ENCODE peak calls at places on chromosomes 2 and 18, in six cellular contexts. One of them, this sample, is unnamed.
A peak's percentile ranks its signal among the peaks of the same experiment; 100 is the strongest.

GRCh38 chr18:51448949-51449348 is 251.5 kb upstream of the MEX3C start:
- DNase-seq in T-helper 1 cell: no peak
- DNase-seq in T1000: no peak
- DNase-seq in activated CD4-positive, alpha-beta T cell treated with anti-CD3 and anti-CD28 coated beads for 1 hour: no peak
- DNase-seq in heart right ventricle: no peak
- DNase-seq in stimulated activated CD4-positive, alpha-beta T cell treated with anti-CD3 and anti-CD28 coated beads, Interleukin-15, amount 100 ng/mL, for 1 hour: no peak
- DNase-seq in this sample: no peak

GRCh38 chr2:64488050-64488974 is 34.4 kb downstream of the LGALSL start:
- DNase-seq in T-helper 1 cell: peak; percentile 37
- DNase-seq in activated CD4-positive, alpha-beta T cell treated with anti-CD3 and anti-CD28 coated beads for 1 hour: peak; percentile 70
- DNase-seq in T1000: peak; percentile 10
- DNase-seq in heart right ventricle: peak; percentile 63
- DNase-seq in stimulated activated CD4-positive, alpha-beta T cell treated with anti-CD3 and anti-CD28 coated beads, Interleukin-15, amount 100 ng/mL, for 1 hour: peak; percentile 72
- DNase-seq in this sample: no peak

GRCh38 chr2:215693269-215693998 is 257.6 kb upstream of the FN1 start:
- DNase-seq in heart right ventricle: no peak
- DNase-seq in T-helper 1 cell: no peak
- DNase-seq in stimulated activated CD4-positive, alpha-beta T cell treated with anti-CD3 and anti-CD28 coated beads, Interleukin-15, amount 100 ng/mL, for 1 hour: no peak
- DNase-seq in T1000: no peak
- DNase-seq in activated CD4-positive, alpha-beta T cell treated with anti-CD3 and anti-CD28 coated beads for 1 hour: no peak
- DNase-seq in this sample: peak; percentile 92

GRCh38 chr2:218128781-218129478 is 3.1 kb downstream of the CXCR2 start:
- DNase-seq in T1000: no peak
- DNase-seq in stimulated activated CD4-positive, alpha-beta T cell treated with anti-CD3 and anti-CD28 coated beads, Interleukin-15, amount 100 ng/mL, for 1 hour: no peak
- DNase-seq in activated CD4-positive, alpha-beta T cell treated with anti-CD3 and anti-CD28 coated beads for 1 hour: no peak
- DNase-seq in T-helper 1 cell: no peak
- DNase-seq in heart right ventricle: no peak
- DNase-seq in this sample: no peak

GRCh38 chr2:174198846-174199564 is 49.3 kb downstream of the OLA1 start:
- DNase-seq in heart right ventricle: no peak
- DNase-seq in T-helper 1 cell: no peak
- DNase-seq in T1000: no peak
- DNase-seq in activated CD4-positive, alpha-beta T cell treated with anti-CD3 and anti-CD28 coated beads for 1 hour: no peak
- DNase-seq in stimulated activated CD4-positive, alpha-beta T cell treated with anti-CD3 and anti-CD28 coated beads, Interleukin-15, amount 100 ng/mL, for 1 hour: no peak
- DNase-seq in this sample: no peak

GRCh38 chr18:49850636-49851035 is 37.3 kb upstream of the ACAA2 start:
- DNase-seq in stimulated activated CD4-positive, alpha-beta T cell treated with anti-CD3 and anti-CD28 coated beads, Interleukin-15, amount 100 ng/mL, for 1 hour: no peak
- DNase-seq in heart right ventricle: no peak
- DNase-seq in activated CD4-positive, alpha-beta T cell treated with anti-CD3 and anti-CD28 coated beads for 1 hour: no peak
- DNase-seq in T-helper 1 cell: no peak
- DNase-seq in T1000: no peak
- DNase-seq in this sample: no peak

GRCh38 chr18:67092141-67092540 is 424.4 kb downstream of the DSEL start:
- DNase-seq in activated CD4-positive, alpha-beta T cell treated with anti-CD3 and anti-CD28 coated beads for 1 hour: no peak
- DNase-seq in T-helper 1 cell: no peak
- DNase-seq in heart right ventricle: no peak
- DNase-seq in stimulated activated CD4-positive, alpha-beta T cell treated with anti-CD3 and anti-CD28 coated beads, Interleukin-15, amount 100 ng/mL, for 1 hour: no peak
- DNase-seq in T1000: no peak
- DNase-seq in this sample: no peak

GRCh38 chr2:113686537-113686936 is 59.5 kb downstream of the RABL2A start:
- DNase-seq in T1000: no peak
- DNase-seq in activated CD4-positive, alpha-beta T cell treated with anti-CD3 and anti-CD28 coated beads for 1 hour: no peak
- DNase-seq in stimulated activated CD4-positive, alpha-beta T cell treated with anti-CD3 and anti-CD28 coated beads, Interleukin-15, amount 100 ng/mL, for 1 hour: no peak
- DNase-seq in heart right ventricle: no peak
- DNase-seq in T-helper 1 cell: no peak
- DNase-seq in this sample: peak; percentile 10

GRCh38 chr2:239164281-239164871 is 236.4 kb downstream of the HDAC4 start:
- DNase-seq in T-helper 1 cell: no peak
- DNase-seq in stimulated activated CD4-positive, alpha-beta T cell treated with anti-CD3 and anti-CD28 coated beads, Interleukin-15, amount 100 ng/mL, for 1 hour: no peak
- DNase-seq in heart right ventricle: no peak
- DNase-seq in T1000: no peak
- DNase-seq in activated CD4-positive, alpha-beta T cell treated with anti-CD3 and anti-CD28 coated beads for 1 hour: no peak
- DNase-seq in this sample: no peak

GRCh38 chr2:222651721-222652420 is 4.0 kb downstream of the FARSB start:
- DNase-seq in stimulated activated CD4-positive, alpha-beta T cell treated with anti-CD3 and anti-CD28 coated beads, Interleukin-15, amount 100 ng/mL, for 1 hour: no peak
- DNase-seq in T1000: no peak
- DNase-seq in T-helper 1 cell: no peak
- DNase-seq in heart right ventricle: no peak
- DNase-seq in activated CD4-positive, alpha-beta T cell treated with anti-CD3 and anti-CD28 coated beads for 1 hour: no peak
- DNase-seq in this sample: no peak

GRCh38 chr2:219387284-219388126 is at the start of gene DNPEP:
- DNase-seq in T-helper 1 cell: peak; percentile 86
- DNase-seq in T1000: peak; percentile 68
- DNase-seq in heart right ventricle: peak; percentile 84
- DNase-seq in stimulated activated CD4-positive, alpha-beta T cell treated with anti-CD3 and anti-CD28 coated beads, Interleukin-15, amount 100 ng/mL, for 1 hour: peak; percentile 95
- DNase-seq in activated CD4-positive, alpha-beta T cell treated with anti-CD3 and anti-CD28 coated beads for 1 hour: peak; percentile 96
- DNase-seq in this sample: peak; percentile 12

GRCh38 chr2:190261851-190262250 is 57.8 kb downstream of the HIBCH start:
- DNase-seq in T-helper 1 cell: no peak
- DNase-seq in T1000: no peak
- DNase-seq in heart right ventricle: no peak
- DNase-seq in stimulated activated CD4-positive, alpha-beta T cell treated with anti-CD3 and anti-CD28 coated beads, Interleukin-15, amount 100 ng/mL, for 1 hour: no peak
- DNase-seq in activated CD4-positive, alpha-beta T cell treated with anti-CD3 and anti-CD28 coated beads for 1 hour: no peak
- DNase-seq in this sample: no peak

GRCh38 chr18:23412351-23412964 is 40.6 kb upstream of the RIOK3 start:
- DNase-seq in T1000: no peak
- DNase-seq in heart right ventricle: no peak
- DNase-seq in T-helper 1 cell: no peak
- DNase-seq in stimulated activated CD4-positive, alpha-beta T cell treated with anti-CD3 and anti-CD28 coated beads, Interleukin-15, amount 100 ng/mL, for 1 hour: no peak
- DNase-seq in activated CD4-positive, alpha-beta T cell treated with anti-CD3 and anti-CD28 coated beads for 1 hour: no peak
- DNase-seq in this sample: no peak

GRCh38 chr18:23176701-23177432 is 41.6 kb downstream of the CABLES1 start:
- DNase-seq in T1000: no peak
- DNase-seq in stimulated activated CD4-positive, alpha-beta T cell treated with anti-CD3 and anti-CD28 coated beads, Interleukin-15, amount 100 ng/mL, for 1 hour: no peak
- DNase-seq in heart right ventricle: no peak
- DNase-seq in T-helper 1 cell: no peak
- DNase-seq in activated CD4-positive, alpha-beta T cell treated with anti-CD3 and anti-CD28 coated beads for 1 hour: no peak
- DNase-seq in this sample: no peak

GRCh38 chr2:143110759-143111428 is 18.3 kb upstream of the ARHGAP15 start:
- DNase-seq in activated CD4-positive, alpha-beta T cell treated with anti-CD3 and anti-CD28 coated beads for 1 hour: peak; percentile 36
- DNase-seq in heart right ventricle: peak; percentile 58
- DNase-seq in T1000: peak; percentile 39
- DNase-seq in stimulated activated CD4-positive, alpha-beta T cell treated with anti-CD3 and anti-CD28 coated beads, Interleukin-15, amount 100 ng/mL, for 1 hour: no peak
- DNase-seq in T-helper 1 cell: peak; percentile 20
- DNase-seq in this sample: peak; percentile 9

GRCh38 chr2:56009758-56010534 is 86.4 kb upstream of the EFEMP1 start:
- DNase-seq in T-helper 1 cell: no peak
- DNase-seq in stimulated activated CD4-positive, alpha-beta T cell treated with anti-CD3 and anti-CD28 coated beads, Interleukin-15, amount 100 ng/mL, for 1 hour: no peak
- DNase-seq in heart right ventricle: no peak
- DNase-seq in T1000: no peak
- DNase-seq in activated CD4-positive, alpha-beta T cell treated with anti-CD3 and anti-CD28 coated beads for 1 hour: no peak
- DNase-seq in this sample: no peak

GRCh38 chr18:2304378-2305175 is 266.7 kb downstream of the METTL4 start:
- DNase-seq in heart right ventricle: no peak
- DNase-seq in T1000: no peak
- DNase-seq in stimulated activated CD4-positive, alpha-beta T cell treated with anti-CD3 and anti-CD28 coated beads, Interleukin-15, amount 100 ng/mL, for 1 hour: no peak
- DNase-seq in activated CD4-positive, alpha-beta T cell treated with anti-CD3 and anti-CD28 coated beads for 1 hour: no peak
- DNase-seq in T-helper 1 cell: no peak
- DNase-seq in this sample: no peak

GRCh38 chr2:11177871-11178598 is 22.8 kb downstream of the SLC66A3 start:
- DNase-seq in stimulated activated CD4-positive, alpha-beta T cell treated with anti-CD3 and anti-CD28 coated beads, Interleukin-15, amount 100 ng/mL, for 1 hour: no peak
- DNase-seq in T-helper 1 cell: no peak
- DNase-seq in activated CD4-positive, alpha-beta T cell treated with anti-CD3 and anti-CD28 coated beads for 1 hour: no peak
- DNase-seq in T1000: no peak
- DNase-seq in heart right ventricle: no peak
- DNase-seq in this sample: no peak

GRCh38 chr2:203996692-203997091 is 60.1 kb downstream of the ICOS start:
- DNase-seq in activated CD4-positive, alpha-beta T cell treated with anti-CD3 and anti-CD28 coated beads for 1 hour: no peak
- DNase-seq in T-helper 1 cell: no peak
- DNase-seq in heart right ventricle: no peak
- DNase-seq in T1000: no peak
- DNase-seq in stimulated activated CD4-positive, alpha-beta T cell treated with anti-CD3 and anti-CD28 coated beads, Interleukin-15, amount 100 ng/mL, for 1 hour: no peak
- DNase-seq in this sample: no peak

GRCh38 chr2:71620116-71620515 is 166.8 kb downstream of the DYSF start:
- DNase-seq in T-helper 1 cell: no peak
- DNase-seq in heart right ventricle: peak; percentile 1
- DNase-seq in T1000: no peak
- DNase-seq in activated CD4-positive, alpha-beta T cell treated with anti-CD3 and anti-CD28 coated beads for 1 hour: no peak
- DNase-seq in stimulated activated CD4-positive, alpha-beta T cell treated with anti-CD3 and anti-CD28 coated beads, Interleukin-15, amount 100 ng/mL, for 1 hour: no peak
- DNase-seq in this sample: no peak

GRCh38 chr2:125979886-125980285 is 676.1 kb upstream of the GYPC start:
- DNase-seq in T-helper 1 cell: no peak
- DNase-seq in activated CD4-positive, alpha-beta T cell treated with anti-CD3 and anti-CD28 coated beads for 1 hour: no peak
- DNase-seq in T1000: no peak
- DNase-seq in stimulated activated CD4-positive, alpha-beta T cell treated with anti-CD3 and anti-CD28 coated beads, Interleukin-15, amount 100 ng/mL, for 1 hour: no peak
- DNase-seq in heart right ventricle: no peak
- DNase-seq in this sample: no peak

GRCh38 chr2:190759749-190760213 is 110.9 kb downstream of the NAB1 start:
- DNase-seq in T-helper 1 cell: no peak
- DNase-seq in heart right ventricle: no peak
- DNase-seq in stimulated activated CD4-positive, alpha-beta T cell treated with anti-CD3 and anti-CD28 coated beads, Interleukin-15, amount 100 ng/mL, for 1 hour: no peak
- DNase-seq in activated CD4-positive, alpha-beta T cell treated with anti-CD3 and anti-CD28 coated beads for 1 hour: no peak
- DNase-seq in T1000: no peak
- DNase-seq in this sample: peak; percentile 26

GRCh38 chr2:101149241-101150192 is 1.7 kb downstream of the TBC1D8 start:
- DNase-seq in activated CD4-positive, alpha-beta T cell treated with anti-CD3 and anti-CD28 coated beads for 1 hour: no peak
- DNase-seq in stimulated activated CD4-positive, alpha-beta T cell treated with anti-CD3 and anti-CD28 coated beads, Interleukin-15, amount 100 ng/mL, for 1 hour: no peak
- DNase-seq in heart right ventricle: no peak
- DNase-seq in T-helper 1 cell: no peak
- DNase-seq in T1000: no peak
- DNase-seq in this sample: no peak

GRCh38 chr2:96116879-96117533 is 635 bp upstream of the ADRA2B start:
- DNase-seq in stimulated activated CD4-positive, alpha-beta T cell treated with anti-CD3 and anti-CD28 coated beads, Interleukin-15, amount 100 ng/mL, for 1 hour: peak; percentile 56
- DNase-seq in heart right ventricle: peak; percentile 30
- DNase-seq in T1000: no peak
- DNase-seq in T-helper 1 cell: peak; percentile 31
- DNase-seq in activated CD4-positive, alpha-beta T cell treated with anti-CD3 and anti-CD28 coated beads for 1 hour: peak; percentile 49
- DNase-seq in this sample: no peak